ENCODE peak calls at places on chromosomes 12 and 14, in six cellular contexts. One of them, this sample, is unnamed. For H3K4me1, the result is how much of the 10 kb centered on the place peaks cover.

GRCh38 chr12:118979763-118980406 is 1.5 kb upstream of the SRRM4 start:
- DNase-seq in left lung: no peak
- DNase-seq in transverse colon: peak
- DNase-seq in Peyer's patch: no peak
- DNase-seq in CD4-positive, CD25-positive, alpha-beta regulatory T cell: no peak
- DNase-seq in CD8-positive, alpha-beta memory T cell: no peak
- DNase-seq in this sample: no peak

GRCh38 chr12:63980211-63980610 is 135.7 kb downstream of the SRGAP1 start:
- DNase-seq in Peyer's patch: no peak
- DNase-seq in left lung: no peak
- DNase-seq in CD8-positive, alpha-beta memory T cell: no peak
- DNase-seq in transverse colon: no peak
- DNase-seq in CD4-positive, CD25-positive, alpha-beta regulatory T cell: no peak
- DNase-seq in this sample: no peak

GRCh38 chr12:49109631-49110172 is 945 bp downstream of the LMBR1L start:
- DNase-seq in left lung: no peak
- DNase-seq in Peyer's patch: no peak
- DNase-seq in CD4-positive, CD25-positive, alpha-beta regulatory T cell: no peak
- DNase-seq in CD8-positive, alpha-beta memory T cell: no peak
- DNase-seq in transverse colon: no peak
- DNase-seq in this sample: no peak

GRCh38 chr12:22100952-22101748 is 55.1 kb downstream of the CMAS start:
- DNase-seq in left lung: peak
- DNase-seq in CD4-positive, CD25-positive, alpha-beta regulatory T cell: peak
- DNase-seq in Peyer's patch: no peak
- DNase-seq in transverse colon: peak
- DNase-seq in CD8-positive, alpha-beta memory T cell: peak
- DNase-seq in this sample: peak

GRCh38 chr14:67722293-67722692 is 20.6 kb downstream of the RDH12 start:
- DNase-seq in Peyer's patch: peak
- DNase-seq in left lung: no peak
- DNase-seq in CD8-positive, alpha-beta memory T cell: no peak
- DNase-seq in transverse colon: peak
- DNase-seq in CD4-positive, CD25-positive, alpha-beta regulatory T cell: no peak
- DNase-seq in this sample: no peak

GRCh38 chr14:105205718-105206208 is 24.7 kb upstream of the NUDT14 start:
- DNase-seq in transverse colon: no peak
- DNase-seq in CD4-positive, CD25-positive, alpha-beta regulatory T cell: no peak
- DNase-seq in CD8-positive, alpha-beta memory T cell: no peak
- DNase-seq in left lung: no peak
- DNase-seq in Peyer's patch: no peak
- DNase-seq in this sample: no peak

GRCh38 chr12:120839503-120839902 is 64.7 kb downstream of the SPPL3 start:
- DNase-seq in transverse colon: no peak
- DNase-seq in CD4-positive, CD25-positive, alpha-beta regulatory T cell: no peak
- DNase-seq in left lung: no peak
- DNase-seq in CD8-positive, alpha-beta memory T cell: no peak
- DNase-seq in Peyer's patch: no peak
- DNase-seq in this sample: no peak

GRCh38 chr14:98501335-98501734 is 770.7 kb downstream of the BCL11B start:
- DNase-seq in CD4-positive, CD25-positive, alpha-beta regulatory T cell: no peak
- DNase-seq in Peyer's patch: no peak
- DNase-seq in transverse colon: no peak
- DNase-seq in left lung: no peak
- DNase-seq in CD8-positive, alpha-beta memory T cell: no peak
- DNase-seq in this sample: no peak

GRCh38 chr12:77724367-77724957 is 106.2 kb upstream of the NAV3 start:
- DNase-seq in CD4-positive, CD25-positive, alpha-beta regulatory T cell: no peak
- DNase-seq in transverse colon: no peak
- DNase-seq in Peyer's patch: no peak
- DNase-seq in left lung: no peak
- DNase-seq in CD8-positive, alpha-beta memory T cell: no peak
- DNase-seq in this sample: no peak

GRCh38 chr14:95098984-95099599 is 58.2 kb downstream of the DICER1 start:
- DNase-seq in CD4-positive, CD25-positive, alpha-beta regulatory T cell: no peak
- DNase-seq in CD8-positive, alpha-beta memory T cell: no peak
- DNase-seq in transverse colon: peak
- DNase-seq in left lung: peak
- DNase-seq in Peyer's patch: no peak
- DNase-seq in this sample: peak

GRCh38 chr12:125314051-125314882 is 249.0 kb downstream of the AACS start:
- DNase-seq in transverse colon: no peak
- DNase-seq in CD8-positive, alpha-beta memory T cell: no peak
- DNase-seq in Peyer's patch: no peak
- DNase-seq in left lung: no peak
- DNase-seq in CD4-positive, CD25-positive, alpha-beta regulatory T cell: no peak
- DNase-seq in this sample: no peak

GRCh38 chr12:112409064-112409905 is at the start of gene RPL6:
- DNase-seq in left lung: peak
- DNase-seq in CD4-positive, CD25-positive, alpha-beta regulatory T cell: peak
- DNase-seq in transverse colon: peak
- DNase-seq in CD8-positive, alpha-beta memory T cell: peak
- DNase-seq in Peyer's patch: peak
- DNase-seq in this sample: peak

GRCh38 chr12:112408621-112409020 is 784 bp downstream of the RPL6 start:
- DNase-seq in left lung: no peak
- DNase-seq in CD8-positive, alpha-beta memory T cell: peak
- DNase-seq in CD4-positive, CD25-positive, alpha-beta regulatory T cell: peak
- DNase-seq in transverse colon: no peak
- DNase-seq in Peyer's patch: no peak
- DNase-seq in this sample: peak

GRCh38 chr12:112406519-112407488 is 2.6 kb downstream of the RPL6 start:
- DNase-seq in CD4-positive, CD25-positive, alpha-beta regulatory T cell: no peak
- DNase-seq in transverse colon: no peak
- DNase-seq in CD8-positive, alpha-beta memory T cell: no peak
- DNase-seq in Peyer's patch: no peak
- DNase-seq in left lung: no peak
- DNase-seq in this sample: no peak

GRCh38 chr12:112413846-112414625 is 4.6 kb upstream of the RPL6 start:
- DNase-seq in Peyer's patch: no peak
- DNase-seq in left lung: no peak
- DNase-seq in CD4-positive, CD25-positive, alpha-beta regulatory T cell: no peak
- DNase-seq in CD8-positive, alpha-beta memory T cell: no peak
- DNase-seq in transverse colon: no peak
- DNase-seq in this sample: no peak

GRCh38 chr12:112409906-112410244 is 470 bp upstream of the RPL6 start:
- DNase-seq in transverse colon: no peak
- DNase-seq in CD4-positive, CD25-positive, alpha-beta regulatory T cell: no peak
- DNase-seq in CD8-positive, alpha-beta memory T cell: no peak
- DNase-seq in left lung: no peak
- DNase-seq in Peyer's patch: no peak
- DNase-seq in this sample: no peak
- H3K4me3 ChIP-seq in transverse colon: peak
- H3K4me3 ChIP-seq in CD4-positive, CD25-positive, alpha-beta regulatory T cell: no peak
- H3K4me3 ChIP-seq in CD8-positive, alpha-beta memory T cell: no peak
- H3K4me3 ChIP-seq in left lung: peak
- H3K4me3 ChIP-seq in Peyer's patch: peak
- H3K4me3 ChIP-seq in this sample: no peak

GRCh38 chr14:73785336-73785833 is 66.2 kb upstream of the PTGR2 start:
- DNase-seq in Peyer's patch: peak
- DNase-seq in CD4-positive, CD25-positive, alpha-beta regulatory T cell: no peak
- DNase-seq in CD8-positive, alpha-beta memory T cell: no peak
- DNase-seq in transverse colon: peak
- DNase-seq in left lung: peak
- DNase-seq in this sample: no peak

GRCh38 chr14:73783107-73783727 is 68.4 kb upstream of the PTGR2 start:
- DNase-seq in CD4-positive, CD25-positive, alpha-beta regulatory T cell: no peak
- DNase-seq in CD8-positive, alpha-beta memory T cell: no peak
- DNase-seq in Peyer's patch: peak
- DNase-seq in left lung: no peak
- DNase-seq in transverse colon: no peak
- DNase-seq in this sample: no peak

GRCh38 chr14:73782623-73783022 is 68.4 kb upstream of the PNMA1 start:
- DNase-seq in left lung: no peak
- DNase-seq in CD8-positive, alpha-beta memory T cell: no peak
- DNase-seq in CD4-positive, CD25-positive, alpha-beta regulatory T cell: no peak
- DNase-seq in Peyer's patch: peak
- DNase-seq in transverse colon: no peak
- DNase-seq in this sample: no peak

GRCh38 chr14:73784988-73785313 is 66.7 kb upstream of the PTGR2 start:
- DNase-seq in left lung: no peak
- DNase-seq in Peyer's patch: peak
- DNase-seq in CD8-positive, alpha-beta memory T cell: no peak
- DNase-seq in CD4-positive, CD25-positive, alpha-beta regulatory T cell: no peak
- DNase-seq in transverse colon: no peak
- DNase-seq in this sample: no peak

DNA sequence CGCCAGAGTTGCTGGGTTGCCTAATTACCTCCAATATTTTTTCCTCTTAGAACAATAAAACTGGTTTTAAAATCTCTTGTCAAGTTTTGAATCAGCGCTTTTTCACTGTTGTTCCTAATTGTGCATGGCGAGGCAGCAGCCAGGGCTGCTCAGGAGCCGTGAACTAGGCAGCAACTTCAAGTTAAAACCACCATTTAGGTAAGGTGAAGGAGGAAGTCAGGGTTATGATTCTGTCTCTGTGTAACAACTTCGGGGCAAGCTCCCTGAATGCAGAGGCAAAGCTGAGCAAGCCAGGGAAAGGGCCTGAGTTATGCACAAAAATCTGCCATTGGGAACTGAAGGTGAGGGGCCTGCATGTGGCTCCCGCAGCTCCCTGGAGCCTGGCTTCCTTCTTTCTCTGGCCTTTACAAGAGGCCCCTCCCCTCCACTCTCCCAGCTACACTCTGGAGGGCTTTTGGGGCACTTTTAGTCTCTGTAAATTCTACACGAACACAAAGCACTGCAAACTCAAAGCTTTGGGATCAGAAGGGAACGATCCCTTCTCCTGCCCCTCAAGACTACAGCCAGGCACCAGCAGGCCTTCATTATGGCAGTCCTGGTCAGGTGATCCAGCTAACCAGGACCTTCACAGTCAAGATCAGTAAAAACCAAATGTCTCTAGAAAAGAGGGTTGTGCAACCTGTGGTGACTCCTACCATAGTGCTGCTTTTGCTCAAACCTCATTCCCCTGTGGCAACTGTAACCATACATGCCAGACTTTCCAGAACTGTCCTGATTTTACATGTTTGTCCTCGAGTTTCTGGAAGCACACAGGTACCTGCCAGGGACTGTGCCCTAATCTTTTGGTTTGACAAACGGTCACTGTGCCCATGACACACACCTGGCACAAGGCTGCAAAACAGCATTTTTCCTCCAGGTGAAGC is 67.3 kb upstream of the PTGR2 start:
- DNase-seq in left lung: no peak
- DNase-seq in transverse colon: no peak
- DNase-seq in Peyer's patch: peak
- DNase-seq in CD8-positive, alpha-beta memory T cell: no peak
- DNase-seq in CD4-positive, CD25-positive, alpha-beta regulatory T cell: no peak
- DNase-seq in this sample: no peak
- H3K4me1 ChIP-seq in left lung: under half
- H3K4me1 ChIP-seq in transverse colon: half or more
- H3K4me1 ChIP-seq in Peyer's patch: under half
- H3K4me1 ChIP-seq in CD8-positive, alpha-beta memory T cell: half or more
- H3K4me1 ChIP-seq in CD4-positive, CD25-positive, alpha-beta regulatory T cell: half or more
- H3K4me1 ChIP-seq in this sample: half or more

GRCh38 chr12:25053021-25053271 is 104.0 kb upstream of the BCAT1 start:
- DNase-seq in left lung: no peak
- DNase-seq in CD8-positive, alpha-beta memory T cell: no peak
- DNase-seq in transverse colon: no peak
- DNase-seq in CD4-positive, CD25-positive, alpha-beta regulatory T cell: no peak
- DNase-seq in Peyer's patch: no peak
- DNase-seq in this sample: no peak
- H3K4me3 ChIP-seq in left lung: peak
- H3K4me3 ChIP-seq in CD8-positive, alpha-beta memory T cell: peak
- H3K4me3 ChIP-seq in transverse colon: peak
- H3K4me3 ChIP-seq in CD4-positive, CD25-positive, alpha-beta regulatory T cell: peak
- H3K4me3 ChIP-seq in Peyer's patch: peak
- H3K4me3 ChIP-seq in this sample: peak

DNA sequence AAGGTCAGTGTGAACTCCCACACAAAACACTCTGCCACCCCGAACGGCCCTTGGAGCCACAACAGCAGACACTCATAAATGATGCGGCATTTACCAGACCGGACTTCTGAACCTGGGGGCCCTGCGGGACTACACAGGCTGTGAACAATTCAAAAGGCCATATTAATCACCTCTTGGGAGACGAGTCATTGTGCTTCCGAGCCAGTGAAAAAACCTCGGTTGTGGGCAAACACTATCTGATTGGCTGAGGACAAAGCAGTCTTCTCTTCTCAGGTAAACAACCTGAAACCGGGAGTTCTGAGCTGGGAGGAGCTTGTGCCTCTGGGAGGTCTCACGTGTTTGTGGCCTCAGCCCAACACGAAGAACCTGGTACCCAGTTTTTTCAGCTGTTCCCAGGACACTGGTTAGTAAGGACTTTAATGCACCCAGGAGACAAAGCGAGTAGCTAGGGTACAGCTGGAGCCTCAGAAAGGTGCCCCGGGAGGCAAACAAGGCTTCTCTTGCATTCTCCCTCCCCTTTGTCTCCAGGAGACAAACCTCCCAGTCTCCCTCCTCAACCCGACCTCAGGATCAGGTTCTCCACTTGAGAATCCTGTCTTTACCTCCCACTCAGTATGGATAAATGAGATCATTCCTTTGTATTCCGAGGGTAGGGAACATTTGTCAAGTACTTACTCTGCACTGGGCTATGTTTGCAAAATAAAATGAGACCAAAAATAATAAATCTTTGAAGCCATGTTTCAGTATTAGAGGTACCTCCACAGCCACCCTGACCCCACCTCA is 35.2 kb downstream of the VWF start:
- DNase-seq in Peyer's patch: peak
- DNase-seq in CD8-positive, alpha-beta memory T cell: no peak
- DNase-seq in CD4-positive, CD25-positive, alpha-beta regulatory T cell: no peak
- DNase-seq in left lung: no peak
- DNase-seq in transverse colon: peak
- DNase-seq in this sample: no peak
- H3K4me1 ChIP-seq in Peyer's patch: under half
- H3K4me1 ChIP-seq in CD8-positive, alpha-beta memory T cell: under half
- H3K4me1 ChIP-seq in CD4-positive, CD25-positive, alpha-beta regulatory T cell: under half
- H3K4me1 ChIP-seq in left lung: under half
- H3K4me1 ChIP-seq in transverse colon: under half
- H3K4me1 ChIP-seq in this sample: under half